ENCODE peak calls at places on chromosome 12, in nine cellular contexts. D is left lung, Z is OCI-LY7, G is endodermal cell, X is heart right ventricle, E is AG04450, L is lower lobe of right lung, R is left ventricle myocardium inferior, N is A549. W is an unnamed sample.

GRCh38 chr12:85985996-85986395 is 111.9 kb downstream of the NTS start:
- DNase-seq in Z (no peak), G (no peak), N (no peak), L (no peak), E (no peak), D (no peak), R (no peak), X (no peak), W (no peak)

GRCh38 chr12:11482955-11483354 is 87.6 kb upstream of the PRB2 start:
- DNase-seq in E (no peak), L (no peak), N (no peak), Z (no peak), G (no peak), D (no peak), R (no peak), X (no peak), W (no peak)

GRCh38 chr12:48349471-48349870 is 1.2 kb downstream of the ZNF641 start:
- DNase-seq in R (peak; percentile 74), X (peak; percentile 58), L (no peak), Z (peak; percentile 4), N (no peak), E (no peak), D (no peak), G (no peak), W (peak; percentile 83)

GRCh38 chr12:60494249-60494648 is 898.4 kb downstream of the SLC16A7 start:
- DNase-seq in L (no peak), Z (no peak), E (peak; percentile 27), X (no peak), D (no peak), R (no peak), N (peak; percentile 3), G (no peak), W (no peak)

GRCh38 chr12:109706747-109707469 is 6.7 kb upstream of the FAM222A start:
- DNase-seq in L (no peak), X (no peak), D (no peak), G (peak; percentile 77), E (no peak), N (no peak), Z (no peak), R (no peak), W (no peak)

GRCh38 chr12:3888654-3889053 is 15.5 kb upstream of the PARP11 start:
- DNase-seq in G (no peak), X (no peak), R (no peak), L (no peak), N (no peak), D (no peak), Z (no peak), E (no peak), W (no peak)

GRCh38 chr12:92518071-92518470 is 184.7 kb upstream of the PLEKHG7 start:
- DNase-seq in G (no peak), L (no peak), Z (no peak), E (no peak), D (no peak), N (no peak), X (no peak), R (no peak), W (no peak)

GRCh38 chr12:114347861-114348260 is 58.1 kb downstream of the TBX5 start:
- DNase-seq in G (no peak), L (no peak), X (no peak), E (no peak), R (no peak), D (no peak), N (no peak), Z (no peak), W (no peak)

GRCh38 chr12:16880864-16881285 is 274.9 kb upstream of the LMO3 start:
- DNase-seq in E (no peak), G (peak; percentile 77), X (no peak), R (no peak), N (no peak), Z (no peak), D (no peak), L (no peak), W (no peak)

GRCh38 chr12:8146416-8146771 is 10.4 kb upstream of the ZNF705A start:
- DNase-seq in E (no peak), D (no peak), Z (no peak), N (no peak), R (no peak), G (no peak), X (no peak), L (no peak), W (no peak)

GRCh38 chr12:107347261-107347660 is 253.9 kb upstream of the CRY1 start:
- DNase-seq in Z (no peak), R (no peak), L (no peak), N (no peak), D (no peak), G (no peak), E (no peak), X (no peak), W (no peak)

GRCh38 chr12:6073426-6073825 is 51.0 kb downstream of the VWF start:
- DNase-seq in R (no peak), D (no peak), X (no peak), N (no peak), L (no peak), G (no peak), E (no peak), Z (no peak), W (peak; percentile 19)

GRCh38 chr12:6076776-6077700 is 47.4 kb downstream of the VWF start:
- DNase-seq in E (no peak), L (no peak), X (no peak), N (no peak), D (no peak), G (no peak), Z (no peak), R (no peak), W (no peak)

GRCh38 chr12:6074394-6074793 is 50.1 kb downstream of the VWF start:
- DNase-seq in X (no peak), D (no peak), R (peak; percentile 8), L (no peak), N (no peak), Z (no peak), G (no peak), E (no peak), W (no peak)

GRCh38 chr12:6076340-6076739 is 48.1 kb downstream of the VWF start:
- DNase-seq in E (no peak), N (no peak), G (no peak), R (no peak), L (no peak), Z (no peak), D (no peak), X (no peak), W (no peak)

DNA sequence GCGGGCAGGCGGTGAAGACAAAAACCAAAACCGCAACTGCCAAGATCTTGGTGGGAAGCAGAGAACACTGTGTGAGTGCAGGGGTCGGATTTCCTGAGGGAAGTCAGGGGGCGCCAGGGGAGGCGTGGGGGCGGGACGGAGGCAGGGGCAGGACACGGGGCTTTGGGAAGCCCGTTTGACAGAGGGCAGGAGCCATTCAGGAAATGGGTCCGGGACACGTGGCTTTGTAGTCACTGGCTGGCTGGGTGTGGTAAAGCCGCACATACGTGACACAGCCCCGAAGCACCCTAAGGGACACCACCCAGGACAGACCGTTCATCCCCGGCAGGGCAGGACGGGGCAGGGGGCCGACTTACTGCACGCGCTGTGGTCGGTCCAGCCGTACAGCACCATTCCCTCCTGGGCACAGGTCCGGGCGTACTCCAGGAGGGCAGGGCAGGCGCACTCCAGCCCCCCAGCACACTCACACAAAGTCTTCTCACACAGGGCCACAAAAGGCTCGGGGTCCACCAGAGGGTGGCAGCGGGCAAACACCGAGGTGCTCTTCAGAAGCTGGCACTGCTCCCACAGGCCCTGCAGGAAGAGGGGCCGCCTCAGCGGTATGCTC is 49.4 kb downstream of the VWF start:
- DNase-seq in Z (no peak), D (peak; percentile 69), R (peak; percentile 38), L (peak; percentile 69), N (no peak), X (peak; percentile 47), E (no peak), G (peak; percentile 67), W (peak; percentile 73)
- H3K27ac ChIP-seq in Z (no peak overlapping the region), D (peak overlapping the region; percentile 73), R (peak overlapping the region; percentile 89), L (peak overlapping the region; percentile 80), N (no peak overlapping the region), X (peak overlapping the region; percentile 74), E (no peak overlapping the region), G (no peak overlapping the region), W (peak overlapping the region; percentile 45)

GRCh38 chr12:53955776-53956250 is 1.1 kb downstream of the HOXC12 start:
- DNase-seq in R (no peak), D (no peak), G (no peak), L (no peak), X (no peak), E (no peak), Z (no peak), N (no peak), W (no peak)
- H3K4me3 ChIP-seq in R (no peak overlapping the region), D (no peak overlapping the region), G (no peak overlapping the region), L (no peak overlapping the region), X (no peak overlapping the region), E (no peak overlapping the region), Z (no peak overlapping the region), N (no peak overlapping the region), W (no peak overlapping the region)

GRCh38 chr12:2009623-2010022 is 5.4 kb upstream of the DCP1B start:
- DNase-seq in R (no peak), G (no peak), D (no peak), N (no peak), E (no peak), L (no peak), X (no peak), Z (no peak), W (no peak)

GRCh38 chr12:2011641-2012607 is 7.7 kb upstream of the DCP1B start:
- DNase-seq in R (no peak), G (peak; percentile 75), Z (no peak), N (no peak), L (no peak), X (no peak), E (no peak), D (no peak), W (no peak)

GRCh38 chr12:2004113-2004929 is at the start of gene DCP1B:
- DNase-seq in X (peak; percentile 95), R (peak; percentile 95), E (peak; percentile 93), N (peak; percentile 77), D (peak; percentile 97), G (peak; percentile 100), L (peak; percentile 98), Z (peak; percentile 94), W (peak; percentile 97)

GRCh38 chr12:2013111-2013510 is 8.9 kb upstream of the DCP1B start:
- DNase-seq in D (no peak), G (no peak), Z (no peak), L (no peak), R (no peak), N (no peak), E (no peak), X (no peak), W (no peak)

GRCh38 chr12:2008677-2009076 is 4.4 kb upstream of the DCP1B start:
- DNase-seq in D (no peak), G (no peak), N (no peak), E (peak; percentile 61), X (no peak), L (no peak), Z (no peak), R (no peak), W (no peak)
- H3K27ac ChIP-seq in D (no peak overlapping the region), G (no peak overlapping the region), N (no peak overlapping the region), E (no peak overlapping the region), X (no peak overlapping the region), L (no peak overlapping the region), Z (no peak overlapping the region), R (no peak overlapping the region), W (no peak overlapping the region)

DNA sequence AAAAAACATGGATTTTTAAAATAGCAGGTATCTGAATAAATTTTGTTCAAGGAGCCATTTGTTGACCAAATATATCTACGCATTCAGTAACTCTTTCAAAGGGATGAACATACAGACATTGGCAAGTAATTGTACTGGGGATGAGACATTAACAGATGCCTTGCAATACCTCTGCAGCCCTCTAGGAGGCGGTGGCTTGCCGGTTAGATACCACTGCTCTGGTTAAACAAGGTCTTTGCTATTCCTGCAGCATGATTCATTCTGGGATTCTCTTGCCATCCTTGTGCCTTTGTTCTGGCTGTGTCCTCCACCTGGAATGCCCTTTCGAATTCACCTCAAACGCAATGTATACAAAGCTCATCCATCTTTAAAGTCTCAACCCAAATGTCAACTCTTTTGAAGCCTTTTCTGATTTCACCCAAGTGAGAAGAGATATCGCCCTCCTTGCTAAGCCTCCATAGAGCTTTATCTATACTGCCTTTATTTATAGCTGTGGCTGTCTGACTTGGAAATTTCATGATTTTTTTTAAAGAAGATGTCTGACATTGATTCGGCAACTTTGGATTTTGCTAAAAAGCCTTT is 131.0 kb upstream of the SRRM4 start:
- DNase-seq in E (no peak), L (peak; percentile 40), Z (peak; percentile 25), R (no peak), G (peak; percentile 92), D (no peak), X (no peak), N (peak; percentile 5), W (peak; percentile 35)
- H3K4me3 ChIP-seq in E (no peak overlapping the region), L (no peak overlapping the region), Z (no peak overlapping the region), R (no peak overlapping the region), G (no peak overlapping the region), D (no peak overlapping the region), X (no peak overlapping the region), N (no peak overlapping the region), W (no peak overlapping the region)